ENCODE peak calls at places on chromosomes 13 and 19, in ten cellular contexts. O is ascending aorta; R is activated gamma-delta T cell; E is progenitor cell of endocrine pancreas; U is stimulated activated CD8-positive, alpha-beta memory T cell treated with anti-CD3 and anti-CD28 coated beads, Interleukin-4, amount 100 ng/mL, for 1 hour; G is EH; Z is WTC11; T is fibroblast of pulmonary artery; F is C1 segment of cervical spinal cord; Y is activated T-helper 1 cell treated with Interleukin-2 at 50 U/mL for 16 hours. I is an unnamed sample.

GRCh38 chr19:54928299-54928698 is 19.0 kb downstream of the NLRP7 start:
- DNase-seq in O (no peak), R (no peak), E (no peak), U (no peak), G (no peak), Z (no peak), T (no peak), F (no peak), Y (no peak), I (no peak)

GRCh38 chr19:6580313-6580712 is 10.6 kb downstream of the CD70 start:
- DNase-seq in O (no peak), R (no peak), E (no peak), U (no peak), G (peak), Z (no peak), T (peak), F (no peak), Y (no peak), I (peak)

GRCh38 chr13:65679240-65679639 is 1550.9 kb downstream of the PCDH9 start:
- DNase-seq in O (no peak), R (no peak), E (no peak), U (no peak), G (peak), Z (no peak), T (peak), F (no peak), Y (no peak), I (peak)

GRCh38 chr13:95492044-95492801 is 60.3 kb upstream of the CLDN10 start:
- DNase-seq in O (no peak), R (no peak), E (no peak), U (no peak), G (no peak), Z (peak), T (no peak), F (no peak), Y (no peak), I (no peak)

GRCh38 chr13:32309812-32310706 is 5.1 kb downstream of the ZAR1L start:
- DNase-seq in O (no peak), R (no peak), E (no peak), U (no peak), G (peak), Z (no peak), T (peak), F (no peak), Y (no peak), I (peak)

GRCh38 chr19:21705393-21705792 is 62.0 kb downstream of the ZNF100 start:
- DNase-seq in O (no peak), R (no peak), E (no peak), U (no peak), G (no peak), Z (no peak), T (no peak), F (no peak), Y (no peak), I (no peak)

GRCh38 chr19:518292-519231 is 11.3 kb downstream of the TPGS1 start:
- DNase-seq in O (no peak), R (no peak), E (no peak), U (no peak), G (peak), Z (peak), T (peak), F (no peak), Y (peak), I (no peak)

GRCh38 chr19:36547001-36547732 is 19.1 kb upstream of the ZNF260 start:
- DNase-seq in O (no peak), R (no peak), E (no peak), U (no peak), G (peak), Z (no peak), T (peak), F (no peak), Y (no peak), I (no peak)

GRCh38 chr13:95535243-95535642 is 17.3 kb upstream of the CLDN10 start:
- DNase-seq in O (no peak), R (no peak), E (no peak), U (no peak), G (peak), Z (no peak), T (peak), F (no peak), Y (no peak), I (peak)

GRCh38 chr19:40610396-40611064 is 9.4 kb downstream of the LTBP4 start:
- DNase-seq in O (peak), R (peak), E (no peak), U (no peak), G (no peak), Z (no peak), T (no peak), F (peak), Y (peak), I (no peak)

GRCh38 chr19:38369584-38369983 is 4.8 kb upstream of the PSMD8 start:
- DNase-seq in O (no peak), R (no peak), E (no peak), U (no peak), G (no peak), Z (no peak), T (no peak), F (no peak), Y (no peak), I (no peak)

GRCh38 chr13:94233401-94233800 is 246.1 kb downstream of the DCT start:
- DNase-seq in O (no peak), R (no peak), E (no peak), U (no peak), G (peak), Z (no peak), T (peak), F (no peak), Y (no peak), I (peak)

GRCh38 chr13:26785845-26786630 is 25.5 kb upstream of the GPR12 start:
- DNase-seq in O (no peak), R (no peak), E (no peak), U (peak), G (peak), Z (peak), T (no peak), F (no peak), Y (peak), I (no peak)

GRCh38 chr13:31920301-31920818 is 111.2 kb upstream of the FRY start:
- DNase-seq in O (no peak), R (no peak), E (no peak), U (no peak), G (no peak), Z (no peak), T (peak), F (no peak), Y (no peak), I (no peak)

GRCh38 chr19:32719611-32720059 is at the start of gene TDRD12:
- DNase-seq in O (no peak), R (no peak), E (no peak), U (no peak), G (no peak), Z (peak), T (no peak), F (no peak), Y (no peak), I (no peak)

GRCh38 chr19:4027146-4027545 is 19.6 kb downstream of the PIAS4 start:
- DNase-seq in O (no peak), R (no peak), E (no peak), U (no peak), G (no peak), Z (no peak), T (no peak), F (no peak), Y (no peak), I (no peak)

GRCh38 chr19:35039881-35040456 is 1.6 kb upstream of the HPN start:
- DNase-seq in O (peak), R (no peak), E (no peak), U (no peak), G (no peak), Z (no peak), T (no peak), F (no peak), Y (no peak), I (no peak)

GRCh38 chr13:110405597-110406450 is 98.7 kb downstream of the COL4A2 start:
- DNase-seq in O (no peak), R (no peak), E (no peak), U (no peak), G (peak), Z (no peak), T (peak), F (no peak), Y (no peak), I (no peak)

GRCh38 chr19:39303373-39304184 is 7.4 kb downstream of the IFNL1 start:
- DNase-seq in O (no peak), R (no peak), E (no peak), U (no peak), G (no peak), Z (peak), T (no peak), F (no peak), Y (no peak), I (peak)

GRCh38 chr13:113327766-113328391 is 30.8 kb downstream of the LAMP1 start:
- DNase-seq in O (no peak), R (no peak), E (no peak), U (no peak), G (no peak), Z (no peak), T (no peak), F (no peak), Y (no peak), I (no peak)

GRCh38 chr19:49597703-49597974 is 6.7 kb downstream of the PRR12 start:
- DNase-seq in O (no peak), R (no peak), E (no peak), U (no peak), G (no peak), Z (no peak), T (no peak), F (no peak), Y (no peak), I (no peak)

GRCh38 chr19:37997911-37998344 is 90.9 kb downstream of the SIPA1L3 start:
- DNase-seq in O (no peak), R (no peak), E (no peak), U (no peak), G (peak), Z (no peak), T (peak), F (no peak), Y (no peak), I (peak)

GRCh38 chr19:40231544-40232424 is 5.3 kb upstream of the CCNP start:
- DNase-seq in O (no peak), R (no peak), E (no peak), U (no peak), G (peak), Z (peak), T (no peak), F (no peak), Y (no peak), I (no peak)

GRCh38 chr13:36819811-36820140 is 754 bp downstream of the RFXAP start:
- DNase-seq in O (no peak), R (no peak), E (no peak), U (no peak), G (peak), Z (peak), T (peak), F (no peak), Y (peak), I (no peak)

GRCh38 chr19:9453953-9454352 is 18.6 kb upstream of the ZNF266 start:
- DNase-seq in O (no peak), R (no peak), E (no peak), U (no peak), G (no peak), Z (no peak), T (no peak), F (no peak), Y (no peak), I (no peak)

GRCh38 chr13:99307648-99308339 is 595 bp upstream of the GPR183 start:
- DNase-seq in O (peak), R (no peak), E (no peak), U (no peak), G (peak), Z (no peak), T (peak), F (no peak), Y (no peak), I (peak)

GRCh38 chr13:84641491-84641890 is 759.2 kb upstream of the SLITRK1 start:
- DNase-seq in O (no peak), R (no peak), E (no peak), U (no peak), G (peak), Z (no peak), T (peak), F (no peak), Y (no peak), I (peak)

GRCh38 chr13:43377955-43378354 is 354.6 kb downstream of the DNAJC15 start:
- DNase-seq in O (no peak), R (no peak), E (no peak), U (no peak), G (no peak), Z (no peak), T (peak), F (no peak), Y (no peak), I (peak)

GRCh38 chr13:101018720-101019119 is 344.1 kb upstream of the TMTC4 start:
- DNase-seq in O (no peak), R (no peak), E (no peak), U (no peak), G (peak), Z (no peak), T (peak), F (no peak), Y (no peak), I (peak)

GRCh38 chr13:44231786-44232516 is 141.7 kb upstream of the SERP2 start:
- DNase-seq in O (peak), R (no peak), E (no peak), U (no peak), G (peak), Z (peak), T (peak), F (no peak), Y (no peak), I (peak)

GRCh38 chr13:93624371-93624777 is 397.8 kb downstream of the GPC6 start:
- DNase-seq in O (no peak), R (no peak), E (no peak), U (no peak), G (no peak), Z (no peak), T (peak), F (no peak), Y (no peak), I (no peak)

GRCh38 chr19:18007939-18008673 is at the start of gene ARRDC2:
- DNase-seq in O (peak), R (peak), E (peak), U (peak), G (peak), Z (peak), T (peak), F (peak), Y (peak), I (peak)

GRCh38 chr19:3440082-3440481 is 40.2 kb downstream of the SMIM24 start:
- DNase-seq in O (no peak), R (no peak), E (no peak), U (no peak), G (peak), Z (peak), T (peak), F (no peak), Y (peak), I (no peak)

GRCh38 chr13:110799246-110800236 is 86.0 kb downstream of the ING1 start:
- DNase-seq in O (peak), R (no peak), E (no peak), U (no peak), G (peak), Z (no peak), T (peak), F (peak), Y (no peak), I (no peak)

GRCh38 chr19:18281082-18282020 is at the start of gene JUND:
- DNase-seq in O (peak), R (peak), E (peak), U (peak), G (peak), Z (peak), T (peak), F (peak), Y (peak), I (peak)

GRCh38 chr19:48745208-48745995 is 1.3 kb downstream of the IZUMO1 start:
- DNase-seq in O (peak), R (no peak), E (no peak), U (no peak), G (peak), Z (peak), T (peak), F (peak), Y (no peak), I (peak)

GRCh38 chr13:70960841-70961443 is 852.7 kb upstream of the KLHL1 start:
- DNase-seq in O (no peak), R (no peak), E (no peak), U (no peak), G (peak), Z (no peak), T (peak), F (no peak), Y (no peak), I (no peak)

I was measured in NCI-H226.